ENCODE peak calls at places on chromosomes 16 and 17, in nine cellular contexts. One of them, this sample, is unnamed.

GRCh38 chr17:14604920-14605599 is 304.2 kb downstream of the HS3ST3B1 start:
- DNase-seq in endodermal cell: no peak
- DNase-seq in heart right ventricle: peak
- DNase-seq in fibroblast of lung: no peak
- DNase-seq in A549: no peak
- DNase-seq in mesenchymal stem cell: no peak
- DNase-seq in lower leg skin: peak
- DNase-seq in upper lobe of right lung: no peak
- DNase-seq in transverse colon: peak
- DNase-seq in this sample: no peak

GRCh38 chr16:46757339-46758050 is 9.4 kb upstream of the MYLK3 start:
- DNase-seq in endodermal cell: peak
- DNase-seq in heart right ventricle: peak
- DNase-seq in fibroblast of lung: no peak
- DNase-seq in A549: no peak
- DNase-seq in mesenchymal stem cell: peak
- DNase-seq in lower leg skin: no peak
- DNase-seq in upper lobe of right lung: no peak
- DNase-seq in transverse colon: no peak
- DNase-seq in this sample: no peak

GRCh38 chr16:22739077-22739476 is 74.9 kb upstream of the HS3ST2 start:
- DNase-seq in endodermal cell: no peak
- DNase-seq in heart right ventricle: no peak
- DNase-seq in fibroblast of lung: no peak
- DNase-seq in A549: no peak
- DNase-seq in mesenchymal stem cell: no peak
- DNase-seq in lower leg skin: no peak
- DNase-seq in upper lobe of right lung: no peak
- DNase-seq in transverse colon: no peak
- DNase-seq in this sample: no peak

GRCh38 chr16:74480150-74481029 is 59.1 kb upstream of the CLEC18B start:
- DNase-seq in endodermal cell: no peak
- DNase-seq in heart right ventricle: no peak
- DNase-seq in fibroblast of lung: peak
- DNase-seq in A549: peak
- DNase-seq in mesenchymal stem cell: no peak
- DNase-seq in lower leg skin: peak
- DNase-seq in upper lobe of right lung: no peak
- DNase-seq in transverse colon: peak
- DNase-seq in this sample: no peak

GRCh38 chr16:8905168-8905762 is 23.1 kb downstream of the LITAFD start:
- DNase-seq in endodermal cell: no peak
- DNase-seq in heart right ventricle: no peak
- DNase-seq in fibroblast of lung: peak
- DNase-seq in A549: peak
- DNase-seq in mesenchymal stem cell: peak
- DNase-seq in lower leg skin: no peak
- DNase-seq in upper lobe of right lung: no peak
- DNase-seq in transverse colon: no peak
- DNase-seq in this sample: peak

GRCh38 chr17:67365762-67366192 is 600 bp downstream of the PSMD12 start:
- DNase-seq in endodermal cell: no peak
- DNase-seq in heart right ventricle: no peak
- DNase-seq in fibroblast of lung: peak
- DNase-seq in A549: no peak
- DNase-seq in mesenchymal stem cell: peak
- DNase-seq in lower leg skin: no peak
- DNase-seq in upper lobe of right lung: no peak
- DNase-seq in transverse colon: no peak
- DNase-seq in this sample: peak

GRCh38 chr16:53546988-53547391 is 44.0 kb upstream of the AKTIP start:
- DNase-seq in endodermal cell: peak
- DNase-seq in heart right ventricle: no peak
- DNase-seq in fibroblast of lung: no peak
- DNase-seq in A549: peak
- DNase-seq in mesenchymal stem cell: peak
- DNase-seq in lower leg skin: no peak
- DNase-seq in upper lobe of right lung: no peak
- DNase-seq in transverse colon: no peak
- DNase-seq in this sample: peak

GRCh38 chr16:630815-631405 is at the start of gene WFIKKN1:
- DNase-seq in endodermal cell: peak
- DNase-seq in heart right ventricle: no peak
- DNase-seq in fibroblast of lung: no peak
- DNase-seq in A549: no peak
- DNase-seq in mesenchymal stem cell: no peak
- DNase-seq in lower leg skin: no peak
- DNase-seq in upper lobe of right lung: peak
- DNase-seq in transverse colon: no peak
- DNase-seq in this sample: no peak

GRCh38 chr17:8831234-8831849 is 32.2 kb upstream of the MFSD6L start:
- DNase-seq in endodermal cell: peak
- DNase-seq in heart right ventricle: no peak
- DNase-seq in fibroblast of lung: no peak
- DNase-seq in A549: no peak
- DNase-seq in mesenchymal stem cell: no peak
- DNase-seq in lower leg skin: no peak
- DNase-seq in upper lobe of right lung: no peak
- DNase-seq in transverse colon: no peak
- DNase-seq in this sample: no peak

GRCh38 chr16:89958068-89958467 is 9.5 kb downstream of the DEF8 start:
- DNase-seq in endodermal cell: peak
- DNase-seq in heart right ventricle: peak
- DNase-seq in fibroblast of lung: peak
- DNase-seq in A549: peak
- DNase-seq in mesenchymal stem cell: peak
- DNase-seq in lower leg skin: peak
- DNase-seq in upper lobe of right lung: peak
- DNase-seq in transverse colon: no peak
- DNase-seq in this sample: peak

GRCh38 chr16:27040671-27041070 is 26.1 kb upstream of the C16orf82 start:
- DNase-seq in endodermal cell: no peak
- DNase-seq in heart right ventricle: no peak
- DNase-seq in fibroblast of lung: no peak
- DNase-seq in A549: no peak
- DNase-seq in mesenchymal stem cell: no peak
- DNase-seq in lower leg skin: no peak
- DNase-seq in upper lobe of right lung: no peak
- DNase-seq in transverse colon: no peak
- DNase-seq in this sample: no peak
- H3K4me3 ChIP-seq in endodermal cell: no peak
- H3K4me3 ChIP-seq in heart right ventricle: no peak
- H3K4me3 ChIP-seq in fibroblast of lung: no peak
- H3K4me3 ChIP-seq in A549: no peak
- H3K4me3 ChIP-seq in mesenchymal stem cell: no peak
- H3K4me3 ChIP-seq in lower leg skin: no peak
- H3K4me3 ChIP-seq in upper lobe of right lung: no peak
- H3K4me3 ChIP-seq in transverse colon: no peak
- H3K4me3 ChIP-seq in this sample: no peak

GRCh38 chr17:80738406-80738805 is 193.8 kb downstream of the RPTOR start:
- DNase-seq in endodermal cell: no peak
- DNase-seq in heart right ventricle: no peak
- DNase-seq in fibroblast of lung: no peak
- DNase-seq in A549: no peak
- DNase-seq in mesenchymal stem cell: no peak
- DNase-seq in lower leg skin: no peak
- DNase-seq in upper lobe of right lung: no peak
- DNase-seq in transverse colon: no peak
- DNase-seq in this sample: no peak
- H3K4me3 ChIP-seq in endodermal cell: no peak
- H3K4me3 ChIP-seq in heart right ventricle: no peak
- H3K4me3 ChIP-seq in fibroblast of lung: no peak
- H3K4me3 ChIP-seq in A549: no peak
- H3K4me3 ChIP-seq in mesenchymal stem cell: no peak
- H3K4me3 ChIP-seq in lower leg skin: no peak
- H3K4me3 ChIP-seq in upper lobe of right lung: no peak
- H3K4me3 ChIP-seq in transverse colon: no peak
- H3K4me3 ChIP-seq in this sample: no peak

DNA sequence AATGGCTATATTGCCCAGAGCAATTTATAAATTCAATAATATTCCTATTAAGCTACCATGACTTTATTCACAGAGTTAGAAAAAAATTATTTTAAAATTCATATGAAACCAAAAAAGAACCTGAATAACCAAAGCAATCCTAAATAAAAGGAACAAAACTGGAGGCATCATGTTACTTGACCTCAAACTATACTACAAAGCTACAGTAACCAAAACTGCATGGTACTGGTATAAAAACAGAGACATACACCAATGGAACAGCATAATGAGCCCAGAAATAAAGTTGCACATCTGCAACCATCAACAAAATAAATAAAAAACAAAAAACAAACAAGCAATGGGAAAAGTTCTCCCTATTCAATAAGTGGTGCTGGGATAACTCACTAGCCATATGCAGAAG is 203.2 kb downstream of the RGS9 start:
- DNase-seq in endodermal cell: no peak
- DNase-seq in heart right ventricle: no peak
- DNase-seq in fibroblast of lung: no peak
- DNase-seq in A549: no peak
- DNase-seq in mesenchymal stem cell: no peak
- DNase-seq in lower leg skin: no peak
- DNase-seq in upper lobe of right lung: no peak
- DNase-seq in transverse colon: no peak
- DNase-seq in this sample: no peak
- H3K4me3 ChIP-seq in endodermal cell: no peak
- H3K4me3 ChIP-seq in heart right ventricle: no peak
- H3K4me3 ChIP-seq in fibroblast of lung: no peak
- H3K4me3 ChIP-seq in A549: no peak
- H3K4me3 ChIP-seq in mesenchymal stem cell: no peak
- H3K4me3 ChIP-seq in lower leg skin: no peak
- H3K4me3 ChIP-seq in upper lobe of right lung: no peak
- H3K4me3 ChIP-seq in transverse colon: no peak
- H3K4me3 ChIP-seq in this sample: no peak

GRCh38 chr17:75412455-75413317 is 7.2 kb upstream of the GRB2 start:
- DNase-seq in endodermal cell: peak
- DNase-seq in heart right ventricle: peak
- DNase-seq in fibroblast of lung: peak
- DNase-seq in A549: peak
- DNase-seq in mesenchymal stem cell: peak
- DNase-seq in lower leg skin: peak
- DNase-seq in upper lobe of right lung: no peak
- DNase-seq in transverse colon: peak
- DNase-seq in this sample: peak
- H3K4me3 ChIP-seq in endodermal cell: no peak
- H3K4me3 ChIP-seq in heart right ventricle: no peak
- H3K4me3 ChIP-seq in fibroblast of lung: no peak
- H3K4me3 ChIP-seq in A549: peak
- H3K4me3 ChIP-seq in mesenchymal stem cell: no peak
- H3K4me3 ChIP-seq in lower leg skin: no peak
- H3K4me3 ChIP-seq in upper lobe of right lung: peak
- H3K4me3 ChIP-seq in transverse colon: no peak
- H3K4me3 ChIP-seq in this sample: peak